ENCODE peak calls at places on chromosomes 16 and 17, in six cellular contexts. N, J, H, L, R and S are unnamed samples.

GRCh38 chr17:11807606-11808005 is 189.7 kb downstream of the ZNF18 start:
- DNase-seq in N (no peak), J (no peak), H (no peak), L (no peak), R (no peak), S (peak; percentile 27)

GRCh38 chr16:88569614-88569984 is 604 bp upstream of the ZC3H18 start:
- DNase-seq in N (no peak), J (no peak), H (peak; percentile 50), L (no peak), R (no peak), S (no peak)

GRCh38 chr17:67833946-67834631 is 8.8 kb downstream of the BPTF start:
- DNase-seq in N (no peak), J (no peak), H (no peak), L (no peak), R (no peak), S (peak; percentile 4)

GRCh38 chr16:20515580-20516179 is 60.5 kb downstream of the ACSM2B start:
- DNase-seq in N (no peak), J (no peak), H (no peak), L (no peak), R (no peak), S (no peak)

GRCh38 chr16:64398795-64399194 is 723.1 kb downstream of the CDH11 start:
- DNase-seq in N (no peak), J (no peak), H (no peak), L (peak; percentile 64), R (no peak), S (no peak)

GRCh38 chr16:48361540-48361939 is 23.7 kb downstream of the SIAH1 start:
- DNase-seq in N (no peak), J (no peak), H (no peak), L (no peak), R (no peak), S (no peak)

GRCh38 chr17:82244413-82245140 is 15.7 kb downstream of the SLC16A3 start:
- DNase-seq in N (no peak), J (no peak), H (no peak), L (peak; percentile 51), R (peak; percentile 44), S (no peak)

GRCh38 chr17:17952691-17953090 is 19.5 kb downstream of the TOM1L2 start:
- DNase-seq in N (no peak), J (no peak), H (no peak), L (no peak), R (no peak), S (no peak)

GRCh38 chr17:57563968-57564367 is 181.1 kb downstream of the CCDC182 start:
- DNase-seq in N (no peak), J (no peak), H (no peak), L (no peak), R (no peak), S (no peak)

GRCh38 chr16:10600792-10601443 is 20.5 kb upstream of the EMP2 start:
- DNase-seq in N (no peak), J (no peak), H (no peak), L (no peak), R (peak; percentile 63), S (no peak)

GRCh38 chr16:87463722-87464690 is 28.8 kb downstream of the ZCCHC14 start:
- DNase-seq in N (no peak), J (no peak), H (no peak), L (peak; percentile 88), R (peak; percentile 55), S (no peak)

GRCh38 chr16:3880623-3881498 is at the start of gene CREBBP:
- DNase-seq in N (peak; percentile 62), J (peak; percentile 82), H (peak; percentile 84), L (peak; percentile 57), R (peak; percentile 93), S (peak; percentile 91)

GRCh38 chr17:58318627-58319180 is 9.9 kb downstream of the TSPOAP1 start:
- DNase-seq in N (no peak), J (no peak), H (no peak), L (no peak), R (no peak), S (no peak)

GRCh38 chr17:9729034-9729650 is 62.2 kb downstream of the DHRS7C start:
- DNase-seq in N (peak; percentile 10), J (peak; percentile 90), H (no peak), L (peak; percentile 56), R (peak; percentile 68), S (no peak)

GRCh38 chr17:66734544-66734943 is 100.4 kb upstream of the CACNG5 start:
- DNase-seq in N (no peak), J (no peak), H (no peak), L (no peak), R (no peak), S (no peak)

GRCh38 chr16:1296688-1297412 is 12.6 kb upstream of the UBE2I start:
- DNase-seq in N (no peak), J (peak; percentile 13), H (peak; percentile 77), L (peak; percentile 98), R (peak; percentile 47), S (no peak)

GRCh38 chr17:1271020-1271423 is 778 bp downstream of the BHLHA9 start:
- DNase-seq in N (no peak), J (no peak), H (no peak), L (no peak), R (no peak), S (no peak)

GRCh38 chr16:86572041-86572521 is 5.5 kb downstream of the FOXC2 start:
- DNase-seq in N (no peak), J (no peak), H (no peak), L (no peak), R (no peak), S (no peak)

GRCh38 chr17:43832168-43832975 is 574 bp downstream of the MPP3 start:
- DNase-seq in N (peak; percentile 27), J (peak; percentile 48), H (no peak), L (peak; percentile 72), R (peak; percentile 88), S (no peak)

GRCh38 chr17:60416368-60416925 is 5.8 kb upstream of the CHCT1 start:
- DNase-seq in N (no peak), J (no peak), H (no peak), L (no peak), R (peak; percentile 11), S (no peak)